ENCODE peak calls at places on chromosomes 13 and 19, in five cellular contexts. W is Caco-2, J is lower lobe of right lung, V is AG10803, Y is testis. K is an unnamed sample.

GRCh38 chr13:85013006-85013405 is 786.2 kb downstream of the SLITRK6 start:
- DNase-seq in W (no peak), J (no peak), V (no peak), Y (no peak), K (no peak)

GRCh38 chr19:1816530-1817298 is 4.6 kb upstream of the ATP8B3 start:
- DNase-seq in W (no peak), J (no peak), V (no peak), Y (no peak), K (no peak)

GRCh38 chr13:34522818-34523217 is 419.3 kb upstream of the NBEA start:
- DNase-seq in W (no peak), J (no peak), V (peak), Y (no peak), K (no peak)

GRCh38 chr13:20713751-20714150 is 10.3 kb downstream of the IL17D start:
- DNase-seq in W (no peak), J (no peak), V (peak), Y (no peak), K (peak)

GRCh38 chr19:12720851-12721655 is 2.7 kb downstream of the TNPO2 start:
- DNase-seq in W (no peak), J (no peak), V (peak), Y (peak), K (no peak)

GRCh38 chr13:30664689-30665088 is 47.0 kb downstream of the USPL1 start:
- DNase-seq in W (no peak), J (no peak), V (no peak), Y (no peak), K (no peak)

GRCh38 chr19:4206818-4207484 is 22.4 kb upstream of the EBI3 start:
- DNase-seq in W (no peak), J (no peak), V (peak), Y (no peak), K (peak)

GRCh38 chr19:55153652-55154264 is 3.8 kb downstream of the TNNI3 start:
- DNase-seq in W (no peak), J (no peak), V (no peak), Y (no peak), K (no peak)

GRCh38 chr19:11069451-11070009 is 19.7 kb upstream of the LDLR start:
- DNase-seq in W (no peak), J (peak), V (no peak), Y (no peak), K (no peak)

GRCh38 chr13:43143591-43143990 is 120.2 kb downstream of the DNAJC15 start:
- DNase-seq in W (no peak), J (no peak), V (no peak), Y (no peak), K (no peak)

DNA sequence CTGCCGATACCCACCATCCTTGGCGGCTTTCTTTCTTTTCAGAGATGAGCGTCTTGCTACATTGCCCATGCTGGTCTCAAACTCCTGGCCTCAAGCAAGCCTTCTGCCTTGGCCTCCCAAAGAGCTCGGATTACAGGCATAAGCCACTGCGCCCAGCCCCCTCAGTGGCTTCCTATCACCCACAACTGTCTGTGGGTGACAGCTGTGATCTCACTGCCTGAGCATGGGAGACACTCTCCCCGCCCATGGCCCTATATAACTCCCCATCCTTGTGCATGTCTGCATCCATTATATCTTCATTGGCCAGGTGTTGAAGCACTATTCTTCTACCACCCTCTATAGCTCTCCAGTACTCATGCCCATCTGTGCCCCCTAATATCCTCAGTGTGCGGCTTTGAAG is 76.2 kb downstream of the PTPRS start:
- DNase-seq in W (no peak), J (no peak), V (no peak), Y (no peak), K (peak)
- H3K4me3 ChIP-seq in W (no peak), J (no peak), V (no peak), Y (no peak), K (no peak)

DNA sequence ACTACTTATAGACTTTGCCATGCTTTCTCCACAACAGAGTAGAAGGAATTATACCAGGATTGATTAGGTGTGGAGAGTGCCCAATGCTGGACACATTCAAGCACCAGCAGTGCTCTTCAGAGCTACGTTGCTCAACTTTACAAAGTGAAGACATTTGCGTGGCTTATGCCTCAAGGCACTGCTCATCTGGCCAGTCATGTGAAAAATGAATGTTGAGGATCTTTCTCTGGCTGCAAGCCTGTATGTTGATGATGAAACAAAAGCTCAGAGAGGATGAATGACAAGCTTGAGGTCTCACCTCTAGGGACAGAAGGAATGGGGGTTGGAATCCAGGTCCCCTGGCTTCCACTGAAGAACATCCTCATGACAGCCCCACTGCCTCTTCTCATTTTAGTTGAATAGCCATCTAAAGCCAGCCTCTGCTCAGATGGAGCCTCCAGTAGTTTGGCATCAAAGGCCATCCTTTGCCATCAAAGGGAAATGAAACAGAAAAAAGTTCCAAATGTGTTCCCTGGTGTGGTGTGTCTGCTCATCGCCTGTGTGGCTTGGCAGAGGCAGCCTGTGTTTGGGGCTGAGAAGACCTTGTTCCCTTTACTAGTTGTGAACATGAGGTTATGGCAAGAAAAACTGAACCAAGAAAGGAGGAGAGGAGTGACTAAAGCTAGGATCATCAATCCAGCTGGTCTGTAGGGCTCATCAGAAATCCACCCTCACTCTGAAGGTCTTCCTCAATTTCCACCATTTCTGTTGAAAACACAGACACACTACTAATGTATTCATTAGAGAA is 114.0 kb upstream of the KL start:
- DNase-seq in W (no peak), J (no peak), V (peak), Y (peak), K (no peak)
- H3K4me3 ChIP-seq in W (no peak), J (no peak), V (no peak), Y (no peak), K (no peak)

GRCh38 chr13:70108276-70108845 is at the start of gene KLHL1:
- DNase-seq in W (no peak), J (no peak), V (no peak), Y (no peak), K (no peak)

GRCh38 chr13:70107498-70108271 is at the start of gene ATXN8OS:
- DNase-seq in W (no peak), J (peak), V (no peak), Y (peak), K (no peak)

GRCh38 chr13:70104481-70104880 is 3.1 kb upstream of the ATXN8OS start:
- DNase-seq in W (no peak), J (no peak), V (no peak), Y (no peak), K (no peak)

DNA sequence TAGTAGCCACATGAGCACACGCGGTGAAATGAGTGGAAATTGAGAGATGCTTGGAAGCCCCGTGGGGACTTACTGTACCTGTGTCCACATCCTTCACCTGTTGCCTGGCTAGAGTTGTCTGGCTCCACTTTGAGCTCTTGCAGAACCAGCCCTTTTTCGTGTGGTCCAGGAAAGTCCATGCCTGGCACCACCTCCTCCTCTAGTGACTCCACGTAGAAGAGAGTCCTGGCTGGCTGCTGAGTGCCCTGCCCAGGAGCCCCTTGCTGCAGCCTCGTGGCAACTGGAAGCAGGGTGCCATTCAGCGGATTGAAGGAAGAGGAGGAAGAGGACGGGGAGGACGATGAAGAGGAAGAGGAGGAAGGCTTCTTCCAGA is 515 bp upstream of the ATXN8OS start:
- DNase-seq in W (peak), J (no peak), V (no peak), Y (no peak), K (no peak)
- H3K4me3 ChIP-seq in W (no peak), J (no peak), V (no peak), Y (no peak), K (no peak)

GRCh38 chr19:17236414-17236716 is 9.4 kb downstream of the NR2F6 start:
- DNase-seq in W (no peak), J (no peak), V (no peak), Y (no peak), K (no peak)
- H3K4me3 ChIP-seq in W (no peak), J (peak), V (no peak), Y (no peak), K (no peak)

GRCh38 chr19:35430382-35431146 is 17.5 kb upstream of the FFAR2 start:
- DNase-seq in W (no peak), J (no peak), V (no peak), Y (no peak), K (no peak)

GRCh38 chr19:35436477-35437141 is 11.4 kb upstream of the FFAR2 start:
- DNase-seq in W (no peak), J (no peak), V (peak), Y (peak), K (no peak)

GRCh38 chr19:35431147-35431807 is 16.8 kb upstream of the FFAR2 start:
- DNase-seq in W (no peak), J (no peak), V (no peak), Y (no peak), K (no peak)

GRCh38 chr19:35429698-35430097 is 18.4 kb upstream of the FFAR2 start:
- DNase-seq in W (no peak), J (no peak), V (no peak), Y (no peak), K (no peak)

GRCh38 chr19:35433448-35433847 is 14.6 kb upstream of the FFAR2 start:
- DNase-seq in W (no peak), J (no peak), V (no peak), Y (no peak), K (no peak)
- H3K4me3 ChIP-seq in W (no peak), J (no peak), V (no peak), Y (no peak), K (no peak)

DNA sequence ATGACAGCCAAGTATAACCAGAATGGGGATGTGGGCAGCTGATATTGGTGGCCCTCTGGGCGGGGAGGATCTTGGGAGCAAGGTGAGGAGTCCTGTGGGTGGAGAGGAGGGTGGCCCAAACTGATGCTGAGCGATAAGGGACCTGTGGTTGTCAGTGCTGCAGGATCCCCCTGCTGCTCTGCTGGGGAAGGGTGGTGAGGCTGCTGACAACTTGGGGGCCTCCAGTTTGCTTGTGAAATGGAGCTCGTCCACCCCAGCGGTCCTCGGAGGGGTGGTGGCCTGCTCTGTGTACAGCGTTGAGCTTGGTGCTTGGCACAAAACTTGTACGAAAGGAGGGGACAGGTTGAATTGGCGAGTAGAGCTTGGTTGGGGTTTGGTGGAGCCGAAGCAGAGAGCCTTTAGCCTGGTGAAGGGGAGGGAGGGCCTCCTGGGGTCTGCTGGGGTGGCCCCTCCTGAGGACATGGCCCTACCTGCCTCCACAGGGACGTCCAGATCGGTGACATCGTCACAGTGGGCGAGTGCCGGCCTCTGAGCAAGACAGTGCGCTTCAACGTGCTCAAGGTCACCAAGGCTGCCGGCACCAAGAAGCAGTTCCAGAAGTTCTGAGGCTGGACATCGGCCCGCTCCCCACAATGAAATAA is 2.9 kb downstream of the RPS11 start:
- DNase-seq in W (no peak), J (no peak), V (no peak), Y (peak), K (no peak)
- H3K4me3 ChIP-seq in W (no peak), J (peak), V (no peak), Y (no peak), K (no peak)

GRCh38 chr19:16160943-16161560 is 12.3 kb downstream of the CIB3 start:
- DNase-seq in W (no peak), J (no peak), V (peak), Y (no peak), K (no peak)
- H3K4me3 ChIP-seq in W (no peak), J (no peak), V (no peak), Y (no peak), K (no peak)